ENCODE peak calls at places on chromosome X, in nine cellular contexts. K is MG63, T is AG04450, G is heart right ventricle, C is BE2C, O is mammary epithelial cell, H is fibroblast of lung, N is cardiac muscle cell, Q is heart left ventricle. M is an unnamed sample.

GRCh38 chrX:40469316-40469715 is 111.5 kb upstream of the ATP6AP2 start:
- DNase-seq in N (no peak), T (no peak), C (no peak), K (no peak), Q (no peak), G (no peak), H (no peak), O (no peak), M (no peak)

GRCh38 chrX:131287556-131288179 is 1.4 kb downstream of the IGSF1 start:
- DNase-seq in O (no peak), G (no peak), C (no peak), Q (no peak), H (no peak), T (no peak), N (no peak), K (no peak), M (no peak)

GRCh38 chrX:13383907-13384306 is 64.1 kb upstream of the ATXN3L start:
- DNase-seq in N (no peak), O (no peak), G (no peak), H (no peak), C (no peak), Q (no peak), T (no peak), K (no peak), M (no peak)

GRCh38 chrX:149274516-149275105 is 230.5 kb downstream of the IDS start:
- DNase-seq in O (peak; percentile 41), Q (no peak), T (no peak), K (peak; percentile 39), G (no peak), C (no peak), H (peak; percentile 59), N (no peak), M (peak; percentile 56)

GRCh38 chrX:43974736-43975135 is 1.5 kb upstream of the NDP start:
- DNase-seq in G (no peak), O (no peak), N (no peak), Q (no peak), H (no peak), K (no peak), C (no peak), T (no peak), M (no peak)

GRCh38 chrX:153782324-153782723 is 1.5 kb downstream of the SRPK3 start:
- DNase-seq in K (no peak), T (no peak), N (no peak), G (no peak), O (no peak), C (peak; percentile 62), H (no peak), Q (no peak), M (no peak)

GRCh38 chrX:74371823-74372222 is 49.5 kb upstream of the SLC16A2 start:
- DNase-seq in O (no peak), T (no peak), N (no peak), C (no peak), K (no peak), G (no peak), Q (no peak), H (peak; percentile 7), M (peak; percentile 1)

GRCh38 chrX:70998402-70999027 is 67.6 kb upstream of the SLC7A3 start:
- DNase-seq in Q (peak; percentile 6), H (peak; percentile 66), T (no peak), C (peak; percentile 41), O (peak; percentile 84), K (no peak), N (peak; percentile 51), G (no peak), M (peak; percentile 88)

GRCh38 chrX:11770320-11770719 is 12.3 kb downstream of the MSL3 start:
- DNase-seq in C (peak; percentile 8), G (no peak), O (peak; percentile 31), N (peak; percentile 56), T (no peak), H (peak; percentile 69), K (peak; percentile 15), Q (no peak), M (peak; percentile 33)

GRCh38 chrX:80808160-80808735 is 1.4 kb downstream of the BRWD3 start:
- DNase-seq in T (peak; percentile 16), H (peak; percentile 71), K (peak; percentile 55), G (peak; percentile 63), N (peak; percentile 68), O (peak; percentile 71), C (peak; percentile 49), Q (peak; percentile 80), M (peak; percentile 74)

GRCh38 chrX:108331126-108331909 is 106.9 kb downstream of the COL4A6 start:
- DNase-seq in K (no peak), N (no peak), H (no peak), G (no peak), Q (no peak), O (no peak), C (no peak), T (no peak), M (peak; percentile 65)
- H3K4me3 ChIP-seq in K (no peak overlapping the region), N (no peak overlapping the region), H (no peak overlapping the region), G (no peak overlapping the region), Q (no peak overlapping the region), O (no peak overlapping the region), C (no peak overlapping the region), T (no peak overlapping the region), M (no peak overlapping the region)

GRCh38 chrX:41530082-41530481 is 82.9 kb downstream of the NYX start:
- DNase-seq in H (no peak), Q (no peak), T (no peak), O (no peak), G (no peak), K (no peak), N (no peak), C (no peak), M (no peak)
- H3K27me3 ChIP-seq in H (no peaks in the 10 kb centered on the region), Q (no peaks in the 10 kb centered on the region), T (no peaks in the 10 kb centered on the region), O (no peaks in the 10 kb centered on the region), G (no peaks in the 10 kb centered on the region), K (no peaks in the 10 kb centered on the region), N (no peaks in the 10 kb centered on the region), C (no peaks in the 10 kb centered on the region), M (no peaks in the 10 kb centered on the region)

GRCh38 chrX:83508006-83508405 is at the start of gene POU3F4:
- DNase-seq in C (no peak), T (no peak), K (no peak), G (no peak), Q (no peak), N (peak; percentile 82), O (no peak), H (no peak), M (no peak)
- H3K4me3 ChIP-seq in C (no peak within 1 kb of the TSS), T (no peak within 1 kb of the TSS), K (no peak within 1 kb of the TSS), G (no peak within 1 kb of the TSS), Q (no peak within 1 kb of the TSS), N (peak within 1 kb of the TSS; percentile 28), O (no peak within 1 kb of the TSS), H (no peak within 1 kb of the TSS), M (no peak within 1 kb of the TSS)

GRCh38 chrX:69546978-69547377 is 42.9 kb downstream of the NALF2 start:
- DNase-seq in Q (no peak), G (no peak), H (no peak), N (no peak), T (no peak), C (no peak), O (no peak), K (no peak), M (no peak)

GRCh38 chrX:69541959-69542358 is 37.8 kb downstream of the NALF2 start:
- DNase-seq in G (no peak), Q (no peak), C (no peak), K (no peak), O (no peak), H (no peak), T (no peak), N (no peak), M (no peak)

GRCh38 chrX:69543572-69543971 is 39.4 kb downstream of the NALF2 start:
- DNase-seq in K (no peak), O (no peak), N (no peak), C (peak; percentile 80), G (no peak), H (no peak), T (no peak), Q (no peak), M (no peak)

GRCh38 chrX:69551421-69552009 is 47.4 kb downstream of the NALF2 start:
- DNase-seq in G (no peak), H (no peak), T (no peak), C (no peak), K (no peak), Q (no peak), O (no peak), N (no peak), M (no peak)

DNA sequence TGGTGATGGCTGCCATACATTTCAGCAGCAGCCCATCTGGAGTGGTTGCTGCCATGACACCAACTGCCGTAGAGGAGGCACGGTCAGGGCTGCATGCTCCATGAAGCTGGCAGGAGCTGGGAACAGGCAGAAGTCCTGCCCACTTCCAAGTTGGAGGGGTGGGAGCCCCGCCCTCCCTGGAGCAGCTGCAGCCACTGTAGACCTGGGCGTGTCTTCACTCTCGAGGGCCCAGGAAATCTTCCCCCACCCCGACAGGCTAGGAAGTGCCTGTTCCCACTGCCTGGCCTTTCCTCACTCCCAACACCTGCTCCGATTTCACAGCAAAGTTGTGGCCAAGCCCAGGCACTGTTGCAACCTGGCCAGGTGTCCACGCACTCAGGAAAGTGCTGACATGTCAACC is 42.3 kb downstream of the NALF2 start:
- DNase-seq in G (no peak), N (no peak), T (no peak), O (no peak), H (no peak), C (no peak), K (no peak), Q (no peak), M (no peak)
- H3K27me3 ChIP-seq in G (no peaks in the 10 kb centered on the region), N (no peaks in the 10 kb centered on the region), T (no peaks in the 10 kb centered on the region), O (no peaks in the 10 kb centered on the region), H (no peaks in the 10 kb centered on the region), C (no peaks in the 10 kb centered on the region), K (no peaks in the 10 kb centered on the region), Q (no peaks in the 10 kb centered on the region), M (no peaks in the 10 kb centered on the region)

GRCh38 chrX:66638591-66639500 is at the start of gene EDA2R:
- DNase-seq in N (peak; percentile 74), T (no peak), C (no peak), G (no peak), Q (peak; percentile 18), O (peak; percentile 89), H (peak; percentile 48), K (peak; percentile 46), M (peak; percentile 88)
- H3K4me3 ChIP-seq in N (peak within 1 kb of the TSS; percentile 39), T (peak within 1 kb of the TSS; percentile 74), C (no peak within 1 kb of the TSS), G (peak within 1 kb of the TSS; percentile 29), Q (peak within 1 kb of the TSS; percentile 16), O (peak within 1 kb of the TSS; percentile 57), H (peak within 1 kb of the TSS; percentile 60), K (peak within 1 kb of the TSS; percentile 32), M (peak within 1 kb of the TSS; percentile 45)

M was measured in bronchial epithelial cell.